ENCODE peak calls at places on chromosome 21, in nine cellular contexts. P is uterus, B is foreskin fibroblast, Y is fibroblast of lung, T is Panc1, I is vagina, O is GM10248, M is HFFc6, G is cardiac muscle cell. N is an unnamed sample.

GRCh38 chr21:34744801-34745200 is 76.0 kb downstream of the CLIC6 start:
- DNase-seq in G (no peak), M (no peak), P (no peak), I (no peak), B (no peak), O (no peak), Y (no peak), T (no peak), N (no peak)

GRCh38 chr21:42682661-42683060 is 29.2 kb downstream of the PDE9A start:
- DNase-seq in P (no peak), T (no peak), M (no peak), G (no peak), Y (no peak), B (no peak), I (no peak), O (no peak), N (no peak)

GRCh38 chr21:40567511-40567910 is 279.4 kb downstream of the DSCAM start:
- DNase-seq in P (no peak), B (peak; percentile 0), Y (no peak), G (no peak), I (no peak), M (no peak), T (no peak), O (no peak), N (no peak)

GRCh38 chr21:26811031-26811430 is 34.2 kb downstream of the ADAMTS1 start:
- DNase-seq in Y (no peak), G (no peak), O (no peak), T (no peak), I (no peak), P (no peak), B (peak; percentile 45), M (no peak), N (no peak)

GRCh38 chr21:34630536-34631143 is 15.7 kb upstream of the RCAN1 start:
- DNase-seq in G (peak; percentile 70), Y (peak; percentile 32), I (no peak), O (peak; percentile 70), M (peak; percentile 36), B (peak; percentile 80), P (no peak), T (peak; percentile 42), N (no peak)

GRCh38 chr21:46187814-46188213 is 3.6 kb upstream of the SPATC1L start:
- DNase-seq in G (no peak), B (no peak), I (no peak), O (no peak), P (no peak), Y (no peak), M (no peak), T (no peak), N (no peak)

GRCh38 chr21:38259665-38260064 is 2.9 kb downstream of the KCNJ15 start:
- DNase-seq in P (no peak), Y (no peak), I (no peak), G (no peak), T (no peak), M (no peak), O (no peak), B (no peak), N (no peak)

GRCh38 chr21:26473471-26473870 is 99.6 kb downstream of the CYYR1 start:
- DNase-seq in P (no peak), T (no peak), O (no peak), M (no peak), Y (no peak), B (no peak), G (no peak), I (no peak), N (no peak)

GRCh38 chr21:34911360-34911759 is 137.7 kb downstream of the RUNX1 start:
- DNase-seq in T (no peak), M (no peak), B (no peak), I (no peak), O (no peak), G (no peak), P (no peak), Y (no peak), N (no peak)

GRCh38 chr21:17343055-17343454 is 169.8 kb upstream of the CXADR start:
- DNase-seq in O (no peak), P (no peak), M (no peak), Y (peak; percentile 3), T (no peak), I (no peak), G (peak; percentile 67), B (peak; percentile 11), N (no peak)

GRCh38 chr21:39168800-39169199 is 14.5 kb downstream of the PSMG1 start:
- DNase-seq in B (no peak), I (no peak), O (no peak), M (no peak), Y (no peak), P (no peak), T (no peak), G (no peak), N (no peak)

GRCh38 chr21:28832013-28832714 is 160.5 kb downstream of the LTN1 start:
- DNase-seq in Y (peak; percentile 32), B (peak; percentile 61), M (peak; percentile 54), G (peak; percentile 17), O (no peak), P (no peak), I (no peak), T (peak; percentile 13), N (no peak)

GRCh38 chr21:18249542-18250152 is 5.0 kb downstream of the CHODL start:
- DNase-seq in P (no peak), T (no peak), I (no peak), B (no peak), M (no peak), G (no peak), O (no peak), Y (no peak), N (no peak)

DNA sequence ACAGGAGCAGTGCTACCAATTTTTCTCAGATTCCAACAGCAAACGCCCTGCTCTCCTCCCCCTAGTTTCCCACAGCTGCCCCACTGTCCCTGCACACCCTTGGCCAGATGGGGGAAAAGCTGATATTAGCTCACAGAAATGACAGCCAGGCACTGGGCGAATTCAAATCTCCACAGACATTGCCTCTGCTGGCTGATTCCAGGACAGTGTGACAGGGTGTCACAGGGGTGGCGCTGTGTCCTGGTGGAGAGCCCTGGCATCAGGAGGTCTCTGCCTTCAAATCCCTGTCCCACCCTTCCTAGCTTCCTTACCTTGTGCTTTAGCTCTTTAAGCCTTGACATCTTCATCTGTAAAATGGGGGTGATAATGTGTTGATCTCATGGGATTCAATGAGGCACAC is 10.4 kb downstream of the OLIG1 start:
- DNase-seq in T (no peak), G (no peak), P (no peak), I (no peak), B (no peak), M (no peak), Y (no peak), O (no peak), N (no peak)
- TF ChIP-seq CTCF in T (no peak), G (no peak), P (no peak), I (no peak), B (no peak), M (no peak), Y (no peak), O (no peak), N (no peak)

DNA sequence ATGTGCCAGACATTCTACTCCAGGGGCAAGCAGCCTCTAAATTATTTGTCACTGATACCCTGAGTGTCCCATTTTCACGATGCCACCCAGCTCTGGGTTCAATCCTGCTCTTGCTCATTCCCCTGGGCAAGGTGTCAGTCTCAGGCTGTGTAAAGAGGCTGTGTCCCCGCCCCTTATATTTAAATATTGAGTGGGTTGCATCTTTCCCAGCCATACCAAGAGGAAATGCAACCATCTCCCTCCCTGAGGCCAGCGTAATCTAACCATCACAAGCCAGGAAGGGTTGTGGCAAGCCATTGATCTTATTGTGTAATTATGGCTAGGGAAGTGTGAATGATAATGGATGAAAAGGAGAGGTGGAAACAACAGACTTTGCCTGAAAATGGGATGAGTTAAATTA is 54.7 kb upstream of the CLDN14 start:
- DNase-seq in B (no peak), Y (no peak), T (no peak), M (no peak), P (no peak), O (peak; percentile 37), I (no peak), G (no peak), N (no peak)
- TF ChIP-seq CTCF in B (no peak), Y (no peak), T (no peak), M (no peak), P (no peak), O (no peak), I (no peak), G (no peak), N (no peak)

GRCh38 chr21:36431252-36431651 is 46.1 kb downstream of the CHAF1B start:
- DNase-seq in P (no peak), G (no peak), T (no peak), O (no peak), B (no peak), Y (peak; percentile 36), M (no peak), I (no peak), N (no peak)

GRCh38 chr21:36428789-36429671 is 43.8 kb downstream of the CHAF1B start:
- DNase-seq in T (no peak), P (no peak), M (no peak), I (no peak), O (no peak), Y (peak; percentile 65), G (no peak), B (peak; percentile 39), N (peak; percentile 69)

GRCh38 chr21:36427502-36427901 is 42.3 kb downstream of the CHAF1B start:
- DNase-seq in M (no peak), T (no peak), Y (no peak), O (no peak), P (no peak), G (no peak), I (no peak), B (no peak), N (no peak)

GRCh38 chr21:36430841-36431240 is 45.6 kb downstream of the CHAF1B start:
- DNase-seq in P (no peak), T (no peak), B (no peak), Y (peak; percentile 72), I (no peak), G (no peak), M (no peak), O (no peak), N (no peak)

GRCh38 chr21:36429672-36430546 is 44.7 kb downstream of the CHAF1B start:
- DNase-seq in B (peak; percentile 99), M (peak; percentile 99), O (peak; percentile 84), T (peak; percentile 96), G (peak; percentile 72), I (peak; percentile 95), Y (peak; percentile 100), P (peak; percentile 88), N (peak; percentile 89)
- TF ChIP-seq CTCF in B (no peak), M (peak; percentile 59), O (no peak), T (no peak), G (peak; percentile 19), I (no peak), Y (peak; percentile 5), P (no peak), N (peak; percentile 51)

GRCh38 chr21:36141513-36141925 is 6.6 kb downstream of the CBR3 start:
- DNase-seq in G (peak; percentile 94), O (peak; percentile 74), M (peak; percentile 78), I (peak; percentile 89), B (peak; percentile 87), Y (peak; percentile 77), P (peak; percentile 88), T (no peak), N (peak; percentile 64)
- TF ChIP-seq CTCF in G (peak; percentile 79), O (peak; percentile 87), M (peak; percentile 98), I (peak; percentile 65), B (peak; percentile 84), Y (peak; percentile 82), P (peak; percentile 75), T (peak; percentile 83), N (peak; percentile 99)

GRCh38 chr21:44650973-44651675 is 3.3 kb downstream of the KRTAP12-4 start:
- DNase-seq in B (no peak), M (no peak), G (no peak), Y (no peak), P (no peak), I (no peak), O (no peak), T (no peak), N (no peak)
- TF ChIP-seq CTCF in B (no peak), M (no peak), G (no peak), Y (no peak), P (no peak), I (no peak), O (no peak), T (no peak), N (no peak)

N was measured in chondrocyte.